ENCODE peak calls at places on chromosomes 4 and X, in four cellular contexts. I is transverse colon; D is iris pigment epithelial cell; U is stimulated activated CD8-positive, alpha-beta memory T cell treated with anti-CD3 and anti-CD28 coated beads, Interleukin-7, amount 100 ng/mL, for 1 hour. O is an unnamed sample.

GRCh38 chrX:97366246-97366645 is 482.5 kb downstream of the RPA4 start:
- DNase-seq in I (no peak), D (peak), U (no peak), O (no peak)

GRCh38 chrX:69541959-69542358 is 37.8 kb downstream of the NALF2 start:
- DNase-seq in I (no peak), D (no peak), U (no peak), O (no peak)

GRCh38 chr4:82753238-82753637 is 45.4 kb downstream of the SCD5 start:
- DNase-seq in I (no peak), D (no peak), U (no peak), O (no peak)

GRCh38 chr4:101630319-101630986 is 160.1 kb upstream of the BANK1 start:
- DNase-seq in I (no peak), D (no peak), U (no peak), O (no peak)

GRCh38 chrX:110418857-110419249 is 60.2 kb downstream of the RTL9 start:
- DNase-seq in I (no peak), D (peak), U (no peak), O (no peak)

GRCh38 chrX:135425026-135425425 is 3.3 kb downstream of the SMIM10L2A start:
- DNase-seq in I (no peak), D (no peak), U (no peak), O (no peak)

GRCh38 chr4:95439896-95440295 is 108.9 kb downstream of the UNC5C start:
- DNase-seq in I (no peak), D (no peak), U (no peak), O (no peak)

GRCh38 chr4:476501-476900 is 22.5 kb downstream of the ZNF721 start:
- DNase-seq in I (no peak), D (peak), U (no peak), O (no peak)

GRCh38 chr4:117971406-117971805 is 62.9 kb upstream of the NDST3 start:
- DNase-seq in I (no peak), D (no peak), U (no peak), O (no peak)